ENCODE peak calls at places on chromosomes 13 and 19, in six cellular contexts. Y is IMR-90; L is gastrocnemius medialis; R is A549; K is CD4-positive, alpha-beta memory T cell; V is heart right ventricle. P is an unnamed sample. For H3K4me1, the result is how much of the 10 kb centered on the place peaks cover.

GRCh38 chr19:15551183-15552004 is 43.1 kb downstream of the CYP4F22 start:
- DNase-seq in Y (no peak), L (no peak), R (peak), K (peak), V (peak), P (no peak)

GRCh38 chr13:104143760-104144406 is 1077.7 kb upstream of the SLC10A2 start:
- DNase-seq in Y (no peak), L (no peak), R (no peak), K (no peak), V (no peak), P (no peak)

GRCh38 chr19:5048091-5048726 is 79.3 kb downstream of the KDM4B start:
- DNase-seq in Y (peak), L (peak), R (peak), K (peak), V (peak), P (peak)

GRCh38 chr13:96082640-96083039 is 7.3 kb upstream of the HS6ST3 start:
- DNase-seq in Y (no peak), L (no peak), R (no peak), K (no peak), V (no peak), P (no peak)

GRCh38 chr13:42486711-42487198 is 87.2 kb upstream of the TNFSF11 start:
- DNase-seq in Y (peak), L (no peak), R (peak), K (no peak), V (no peak), P (peak)

GRCh38 chr13:30049692-30050091 is 199.3 kb upstream of the UBL3 start:
- DNase-seq in Y (no peak), L (no peak), R (no peak), K (no peak), V (no peak), P (no peak)

GRCh38 chr13:87094646-87095045 is 576.5 kb upstream of the SLITRK5 start:
- DNase-seq in Y (no peak), L (no peak), R (no peak), K (no peak), V (no peak), P (no peak)

GRCh38 chr13:49351871-49352270 is 92.0 kb downstream of the CAB39L start:
- DNase-seq in Y (peak), L (no peak), R (no peak), K (no peak), V (no peak), P (no peak)

GRCh38 chr13:28037399-28037798 is 48.9 kb upstream of the URAD start:
- DNase-seq in Y (peak), L (no peak), R (no peak), K (no peak), V (no peak), P (peak)

GRCh38 chr19:35973487-35973886 is 21.5 kb upstream of the SDHAF1 start:
- DNase-seq in Y (no peak), L (no peak), R (no peak), K (no peak), V (no peak), P (no peak)

GRCh38 chr19:2552859-2553258 is 76.9 kb downstream of the GADD45B start:
- DNase-seq in Y (no peak), L (no peak), R (no peak), K (peak), V (no peak), P (no peak)

GRCh38 chr13:98410591-98410990 is 166.3 kb downstream of the STK24 start:
- DNase-seq in Y (no peak), L (no peak), R (no peak), K (no peak), V (no peak), P (no peak)

GRCh38 chr13:47039106-47039505 is 142.3 kb upstream of the HTR2A start:
- DNase-seq in Y (peak), L (no peak), R (no peak), K (no peak), V (no peak), P (no peak)

GRCh38 chr19:42273407-42274064 is 4.5 kb downstream of the CIC start:
- DNase-seq in Y (no peak), L (no peak), R (no peak), K (no peak), V (no peak), P (peak)

GRCh38 chr19:4909172-4909896 is at the start of gene UHRF1:
- DNase-seq in Y (no peak), L (no peak), R (no peak), K (no peak), V (no peak), P (peak)

GRCh38 chr13:44132710-44133109 is 240.9 kb upstream of the SERP2 start:
- DNase-seq in Y (peak), L (peak), R (no peak), K (no peak), V (peak), P (no peak)

GRCh38 chr13:103403148-103403740 is 337.0 kb upstream of the SLC10A2 start:
- DNase-seq in Y (no peak), L (no peak), R (no peak), K (no peak), V (no peak), P (no peak)

GRCh38 chr13:74978596-74978995 is 503.4 kb downstream of the TBC1D4 start:
- DNase-seq in Y (no peak), L (no peak), R (no peak), K (no peak), V (no peak), P (no peak)

GRCh38 chr13:45328661-45329105 is 12.3 kb downstream of the TPT1 start:
- DNase-seq in Y (peak), L (no peak), R (no peak), K (no peak), V (no peak), P (peak)

GRCh38 chr13:36888645-36889044 is 31.4 kb downstream of the SMAD9 start:
- DNase-seq in Y (no peak), L (no peak), R (no peak), K (no peak), V (no peak), P (no peak)

GRCh38 chr19:33143897-33144405 is 12.0 kb downstream of the WDR88 start:
- DNase-seq in Y (peak), L (peak), R (peak), K (peak), V (peak), P (peak)

GRCh38 chr13:30915691-30916541 is 9.8 kb downstream of the MEDAG start:
- DNase-seq in Y (no peak), L (no peak), R (no peak), K (no peak), V (no peak), P (no peak)

GRCh38 chr13:107881362-107881761 is 334.0 kb downstream of the LIG4 start:
- DNase-seq in Y (peak), L (no peak), R (no peak), K (no peak), V (no peak), P (no peak)

GRCh38 chr13:110521296-110521680 is 40.2 kb downstream of the RAB20 start:
- DNase-seq in Y (no peak), L (no peak), R (no peak), K (no peak), V (no peak), P (no peak)

GRCh38 chr13:29935309-29935981 is 85.0 kb upstream of the UBL3 start:
- DNase-seq in Y (no peak), L (no peak), R (no peak), K (peak), V (no peak), P (no peak)

GRCh38 chr13:97978661-97979450 is 25.4 kb downstream of the IPO5 start:
- DNase-seq in Y (peak), L (no peak), R (no peak), K (no peak), V (no peak), P (no peak)

GRCh38 chr19:16148443-16149045 is 5.1 kb downstream of the HSH2D start:
- DNase-seq in Y (no peak), L (no peak), R (no peak), K (no peak), V (no peak), P (no peak)

GRCh38 chr13:101982903-101983302 is 418.9 kb downstream of the FGF14 start:
- DNase-seq in Y (no peak), L (no peak), R (no peak), K (no peak), V (no peak), P (no peak)

GRCh38 chr19:5828661-5829566 is 10.6 kb downstream of the FUT6 start:
- DNase-seq in Y (no peak), L (no peak), R (no peak), K (no peak), V (peak), P (no peak)

GRCh38 chr19:46913852-46914430 is 53.1 kb downstream of the ARHGAP35 start:
- DNase-seq in Y (peak), L (no peak), R (peak), K (peak), V (no peak), P (peak)

GRCh38 chr19:38044267-38045111 is 137.5 kb downstream of the SIPA1L3 start:
- DNase-seq in Y (peak), L (no peak), R (no peak), K (no peak), V (no peak), P (no peak)

GRCh38 chr13:104577029-104577820 is 1511.0 kb upstream of the SLC10A2 start:
- DNase-seq in Y (peak), L (no peak), R (no peak), K (no peak), V (no peak), P (no peak)

GRCh38 chr19:47446534-47447469 is 24.9 kb downstream of the SLC8A2 start:
- DNase-seq in Y (no peak), L (no peak), R (peak), K (no peak), V (no peak), P (no peak)

GRCh38 chr19:38005224-38005614 is 98.2 kb downstream of the SIPA1L3 start:
- DNase-seq in Y (no peak), L (no peak), R (no peak), K (no peak), V (no peak), P (no peak)

GRCh38 chr19:4277051-4277700 is 1.9 kb upstream of the SHD start:
- DNase-seq in Y (no peak), L (no peak), R (no peak), K (no peak), V (no peak), P (no peak)

GRCh38 chr13:107170270-107170931 is 602.5 kb upstream of the ARGLU1 start:
- DNase-seq in Y (no peak), L (no peak), R (no peak), K (no peak), V (no peak), P (no peak)

GRCh38 chr19:29454109-29454508 is 71.7 kb upstream of the VSTM2B start:
- DNase-seq in Y (no peak), L (no peak), R (no peak), K (no peak), V (no peak), P (peak)

GRCh38 chr19:15286688-15287355 is 45.5 kb downstream of the BRD4 start:
- DNase-seq in Y (no peak), L (no peak), R (no peak), K (no peak), V (no peak), P (no peak)

GRCh38 chr13:58876473-58876872 is 1244.9 kb downstream of the PCDH17 start:
- DNase-seq in Y (no peak), L (no peak), R (no peak), K (no peak), V (no peak), P (no peak)

GRCh38 chr13:110665491-110666254 is 40.2 kb downstream of the CARS2 start:
- DNase-seq in Y (no peak), L (no peak), R (no peak), K (no peak), V (no peak), P (no peak)

GRCh38 chr19:51116736-51117135 is 8.0 kb upstream of the SIGLEC9 start:
- DNase-seq in Y (no peak), L (no peak), R (no peak), K (no peak), V (no peak), P (no peak)

GRCh38 chr19:51119089-51119488 is 5.6 kb upstream of the SIGLEC9 start:
- DNase-seq in Y (no peak), L (no peak), R (no peak), K (no peak), V (no peak), P (no peak)

GRCh38 chr19:51111606-51112005 is 3.4 kb upstream of the CTU1 start:
- DNase-seq in Y (no peak), L (no peak), R (peak), K (no peak), V (no peak), P (no peak)

GRCh38 chr19:51110666-51110971 is 2.4 kb upstream of the CTU1 start:
- DNase-seq in Y (no peak), L (no peak), R (no peak), K (no peak), V (no peak), P (no peak)

GRCh38 chr19:51114087-51114714 is 6.0 kb upstream of the CTU1 start:
- DNase-seq in Y (no peak), L (no peak), R (no peak), K (peak), V (no peak), P (no peak)
- H3K4me3 ChIP-seq in Y (no peak), L (no peak), R (no peak), K (no peak), V (no peak), P (no peak)

DNA sequence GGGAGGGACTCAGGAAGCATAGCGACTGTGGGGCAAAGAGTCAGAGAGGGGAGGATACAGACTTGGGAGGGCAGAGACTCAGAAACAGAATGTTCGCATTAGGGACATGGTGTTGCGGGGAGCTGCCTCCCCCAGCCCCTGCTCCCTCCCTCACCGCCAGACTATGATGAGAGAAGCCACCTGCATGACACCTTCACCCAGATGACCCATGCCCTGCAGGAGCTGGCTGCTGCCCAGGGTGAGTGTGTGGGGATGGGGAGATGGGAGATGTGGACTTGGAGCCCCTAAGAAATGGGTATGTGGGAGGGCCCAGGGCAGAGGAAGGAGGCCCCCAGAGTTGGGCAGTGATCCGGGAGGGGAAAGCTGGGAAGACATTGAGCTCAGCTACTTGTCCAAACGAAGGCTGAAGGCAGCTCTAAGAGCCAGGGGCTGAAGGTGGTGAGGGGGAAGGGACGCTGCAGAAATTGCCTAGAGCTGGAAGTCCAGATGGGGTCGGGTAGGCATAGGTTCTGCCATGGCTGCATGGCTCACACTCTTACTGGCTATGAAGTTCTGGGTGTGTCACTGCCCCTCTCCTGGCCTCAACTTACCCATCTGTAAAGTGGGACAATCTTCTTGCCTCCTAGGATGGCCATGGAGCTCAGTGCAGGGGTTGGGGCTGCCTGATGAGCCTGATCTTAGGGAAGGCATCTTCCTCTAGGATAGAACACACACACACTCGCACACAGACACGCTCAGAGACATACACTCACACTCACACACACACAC is 1.4 kb downstream of the SPACA6 start:
- DNase-seq in Y (no peak), L (no peak), R (no peak), K (no peak), V (no peak), P (no peak)
- H3K4me1 ChIP-seq in Y (under half), L (under half), R (under half), K (under half), V (under half), P (under half)

DNA sequence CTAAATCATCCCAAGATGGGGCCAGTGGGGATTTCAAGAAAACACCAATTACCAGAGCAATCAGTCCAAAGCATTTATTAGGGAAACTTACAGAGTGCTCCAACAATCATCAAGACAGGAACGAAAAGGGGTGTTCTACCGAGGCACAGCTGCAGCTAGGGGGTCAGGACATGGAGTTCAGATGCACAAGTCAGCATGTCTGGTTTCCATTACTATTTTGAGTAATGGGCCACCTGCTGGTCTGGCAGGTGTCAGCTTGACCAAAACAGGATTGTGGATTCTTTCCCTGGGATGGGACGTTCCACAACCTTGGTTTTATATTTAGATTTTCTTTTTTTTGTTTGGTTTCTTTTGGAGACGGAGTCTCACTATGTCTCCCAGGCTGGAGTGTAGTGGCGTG is 3.9 kb upstream of the UBL5 start:
- DNase-seq in Y (no peak), L (no peak), R (no peak), K (no peak), V (no peak), P (no peak)
- H3K27ac ChIP-seq in Y (no peak), L (no peak), R (no peak), K (no peak), V (no peak), P (no peak)

DNA sequence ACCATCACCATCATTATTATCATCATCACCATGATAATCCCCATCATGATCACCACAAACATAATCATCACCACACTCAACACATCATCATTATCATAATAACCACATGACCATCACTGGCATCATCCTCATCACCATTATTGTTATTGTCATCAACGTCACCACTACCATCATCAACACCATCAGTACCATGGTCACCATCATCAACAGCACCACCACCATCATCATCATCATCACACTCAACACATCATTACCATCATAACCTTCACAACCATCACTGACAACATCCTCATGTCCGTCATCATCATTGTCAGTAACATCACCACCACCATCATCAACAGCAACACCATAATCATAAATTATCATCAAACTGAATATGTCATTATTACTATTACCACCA is 73.2 kb downstream of the MBD3L1 start:
- DNase-seq in Y (no peak), L (no peak), R (no peak), K (no peak), V (no peak), P (no peak)
- H3K4me3 ChIP-seq in Y (no peak), L (no peak), R (no peak), K (no peak), V (no peak), P (no peak)

GRCh38 chr13:40758811-40759210 is 12.2 kb downstream of the MRPS31 start:
- DNase-seq in Y (peak), L (no peak), R (no peak), K (no peak), V (no peak), P (no peak)

GRCh38 chr13:40765602-40766001 is 5.4 kb downstream of the MRPS31 start:
- DNase-seq in Y (no peak), L (no peak), R (no peak), K (no peak), V (no peak), P (no peak)

GRCh38 chr13:40764587-40765403 is 6.2 kb downstream of the MRPS31 start:
- DNase-seq in Y (no peak), L (no peak), R (no peak), K (no peak), V (no peak), P (no peak)

DNA sequence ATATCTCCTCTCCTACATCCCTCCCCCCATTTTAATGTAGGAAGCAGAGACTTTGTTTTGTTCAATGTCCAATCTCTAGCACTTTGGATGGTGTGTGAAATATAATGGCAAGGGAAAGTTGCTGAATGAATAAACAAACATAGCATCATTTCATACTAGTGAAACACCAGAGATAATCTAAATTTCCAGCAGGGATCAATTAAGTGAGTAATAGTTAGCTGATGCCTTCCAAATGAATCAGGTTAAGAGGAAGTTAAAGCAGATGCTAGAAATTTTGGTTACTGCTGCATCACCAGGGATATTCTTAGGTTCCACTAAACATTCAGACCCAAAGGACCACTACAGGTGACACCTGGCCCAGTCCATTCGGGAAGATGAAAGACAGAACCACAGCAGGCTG is 8.1 kb downstream of the MRPS31 start:
- DNase-seq in Y (peak), L (no peak), R (no peak), K (no peak), V (no peak), P (no peak)
- H3K4me1 ChIP-seq in Y (under half), L (under half), R (under half), K (under half), V (under half), P (under half)

P was measured in SJSA1.